ENCODE peak calls at places on chromosomes 2 and 18, in ten cellular contexts. V is activated CD8-positive, alpha-beta T cell treated with anti-CD3 and anti-CD28 coated beads, Interleukin-2, amount 10 ng/mL, durations not matched to agents 7 days and 5 days; U is activated naive CD4-positive, alpha-beta T cell treated with anti-CD3 and anti-CD28 coated beads for 36 hours; N is NCI-H1417; A is hippocampal formation; H is RKO; C is Caki2; G is effector CD4-positive, alpha-beta T cell; R is lower leg skin; K is endothelial cell. Z is an unnamed sample.

GRCh38 chr2:209411718-209412117 is 12.1 kb upstream of the MAP2 start:
- DNase-seq in V (no peak), U (no peak), N (no peak), A (no peak), H (peak; percentile 5), C (no peak), G (no peak), R (no peak), K (no peak), Z (no peak)

GRCh38 chr18:59908790-59909189 is 9.0 kb downstream of the PMAIP1 start:
- DNase-seq in V (no peak), U (no peak), N (no peak), A (no peak), H (peak; percentile 67), C (no peak), G (no peak), R (no peak), K (no peak), Z (no peak)

GRCh38 chr18:6086731-6087130 is 191.4 kb upstream of the TMEM200C start:
- DNase-seq in V (no peak), U (no peak), N (no peak), A (no peak), H (no peak), C (no peak), G (no peak), R (no peak), K (no peak), Z (no peak)

GRCh38 chr2:31297751-31298150 is 63.8 kb downstream of the EHD3 start:
- DNase-seq in V (no peak), U (peak; percentile 27), N (no peak), A (no peak), H (peak; percentile 56), C (peak; percentile 71), G (no peak), R (no peak), K (no peak), Z (no peak)

GRCh38 chr18:13835202-13835601 is 11.3 kb downstream of the MC5R start:
- DNase-seq in V (no peak), U (no peak), N (no peak), A (no peak), H (no peak), C (no peak), G (no peak), R (no peak), K (no peak), Z (no peak)

GRCh38 chr2:150459281-150459680 is 28.2 kb downstream of the RND3 start:
- DNase-seq in V (no peak), U (no peak), N (no peak), A (no peak), H (no peak), C (no peak), G (no peak), R (no peak), K (no peak), Z (no peak)

GRCh38 chr2:239605976-239606375 is 205.2 kb upstream of the HDAC4 start:
- DNase-seq in V (no peak), U (no peak), N (no peak), A (no peak), H (no peak), C (no peak), G (no peak), R (peak; percentile 62), K (no peak), Z (no peak)

GRCh38 chr2:180017764-180018163 is 10.7 kb upstream of the CWC22 start:
- DNase-seq in V (no peak), U (no peak), N (no peak), A (no peak), H (no peak), C (peak; percentile 16), G (no peak), R (peak; percentile 89), K (no peak), Z (no peak)

GRCh38 chr2:189798312-189799029 is 14.2 kb downstream of the PMS1 start:
- DNase-seq in V (no peak), U (no peak), N (no peak), A (peak; percentile 59), H (peak; percentile 76), C (peak; percentile 26), G (no peak), R (no peak), K (no peak), Z (no peak)

GRCh38 chr18:75066936-75067335 is 142.0 kb downstream of the PTGR3 start:
- DNase-seq in V (no peak), U (no peak), N (no peak), A (no peak), H (no peak), C (no peak), G (no peak), R (peak; percentile 46), K (no peak), Z (no peak)

GRCh38 chr2:31534636-31535035 is 46.1 kb downstream of the SRD5A2 start:
- DNase-seq in V (no peak), U (no peak), N (no peak), A (no peak), H (no peak), C (no peak), G (no peak), R (no peak), K (no peak), Z (no peak)

GRCh38 chr2:119864318-119864717 is 104.6 kb downstream of the PTPN4 start:
- DNase-seq in V (no peak), U (no peak), N (no peak), A (no peak), H (peak; percentile 43), C (no peak), G (no peak), R (no peak), K (no peak), Z (no peak)

GRCh38 chr2:56757884-56758545 is 574.2 kb downstream of the CCDC85A start:
- DNase-seq in V (no peak), U (no peak), N (no peak), A (no peak), H (no peak), C (no peak), G (no peak), R (no peak), K (no peak), Z (no peak)

GRCh38 chr2:183532514-183532913 is 408.3 kb downstream of the NUP35 start:
- DNase-seq in V (no peak), U (no peak), N (no peak), A (no peak), H (no peak), C (no peak), G (no peak), R (no peak), K (no peak), Z (no peak)

GRCh38 chr2:11808016-11808400 is 61.6 kb downstream of the LPIN1 start:
- DNase-seq in V (no peak), U (no peak), N (no peak), A (no peak), H (no peak), C (no peak), G (no peak), R (peak; percentile 69), K (no peak), Z (no peak)

GRCh38 chr18:38077219-38077618 is 511.6 kb upstream of the CELF4 start:
- DNase-seq in V (no peak), U (no peak), N (no peak), A (no peak), H (peak; percentile 46), C (no peak), G (no peak), R (no peak), K (no peak), Z (no peak)

GRCh38 chr2:16664052-16664731 is 1.4 kb downstream of the CYRIA start:
- DNase-seq in V (no peak), U (no peak), N (no peak), A (peak; percentile 85), H (no peak), C (peak; percentile 87), G (no peak), R (peak; percentile 87), K (peak; percentile 30), Z (no peak)

GRCh38 chr2:85420743-85421705 is 2.5 kb downstream of the SH2D6 start:
- DNase-seq in V (peak; percentile 92), U (peak; percentile 94), N (peak; percentile 53), A (peak; percentile 75), H (peak; percentile 76), C (peak; percentile 79), G (peak; percentile 86), R (peak; percentile 98), K (peak; percentile 91), Z (peak; percentile 95)

GRCh38 chr2:112156152-112156986 is 18.2 kb downstream of the FBLN7 start:
- DNase-seq in V (peak; percentile 57), U (peak; percentile 64), N (no peak), A (no peak), H (no peak), C (no peak), G (peak; percentile 15), R (peak; percentile 81), K (no peak), Z (no peak)

GRCh38 chr18:49728542-49728941 is 84.8 kb downstream of the ACAA2 start:
- DNase-seq in V (peak; percentile 45), U (peak; percentile 69), N (peak; percentile 39), A (no peak), H (peak; percentile 10), C (no peak), G (no peak), R (no peak), K (peak; percentile 51), Z (no peak)

GRCh38 chr2:62208758-62209114 is 12.8 kb downstream of the B3GNT2 start:
- DNase-seq in V (peak; percentile 36), U (no peak), N (no peak), A (no peak), H (no peak), C (no peak), G (no peak), R (peak; percentile 34), K (no peak), Z (no peak)

GRCh38 chr18:46950064-46950656 is 32.8 kb downstream of the KATNAL2 start:
- DNase-seq in V (no peak), U (no peak), N (peak; percentile 1), A (no peak), H (peak; percentile 41), C (no peak), G (no peak), R (no peak), K (no peak), Z (no peak)

GRCh38 chr2:101638156-101638809 is 59.2 kb upstream of the MAP4K4 start:
- DNase-seq in V (no peak), U (no peak), N (no peak), A (no peak), H (no peak), C (no peak), G (no peak), R (peak; percentile 77), K (no peak), Z (no peak)

GRCh38 chr2:86825728-86826386 is 35.1 kb upstream of the CD8A start:
- DNase-seq in V (peak; percentile 93), U (peak; percentile 68), N (no peak), A (no peak), H (no peak), C (no peak), G (no peak), R (no peak), K (no peak), Z (no peak)

GRCh38 chr2:240602266-240603050 is 15.9 kb downstream of the CAPN10 start:
- DNase-seq in V (no peak), U (no peak), N (no peak), A (no peak), H (no peak), C (no peak), G (no peak), R (peak; percentile 77), K (no peak), Z (no peak)

GRCh38 chr2:210626849-210627248 is 70.5 kb downstream of the CPS1 start:
- DNase-seq in V (no peak), U (no peak), N (no peak), A (no peak), H (peak; percentile 5), C (no peak), G (no peak), R (no peak), K (no peak), Z (no peak)

GRCh38 chr2:222753251-222753824 is 81.9 kb downstream of the MOGAT1 start:
- DNase-seq in V (no peak), U (no peak), N (peak; percentile 53), A (no peak), H (no peak), C (no peak), G (no peak), R (peak; percentile 58), K (no peak), Z (no peak)

GRCh38 chr2:67701011-67701410 is 303.9 kb downstream of the ETAA1 start:
- DNase-seq in V (no peak), U (no peak), N (no peak), A (no peak), H (no peak), C (no peak), G (no peak), R (no peak), K (no peak), Z (no peak)